ENCODE peak calls at places on chromosomes 3 and 15, in seven cellular contexts. C is GM12878, W is K562, S is HepG2, R is GM12892, N is SK-N-SH, F is H1. P is an unnamed sample.
A peak's percentile ranks its signal among the peaks of the same experiment; 100 is the strongest.

GRCh38 chr3:24834442-24834841 is 339.8 kb upstream of the THRB start:
- DNase-seq in C (no peak), W (no peak), S (no peak), R (no peak), N (no peak), F (no peak), P (no peak)

GRCh38 chr3:120506076-120506827 is 55.5 kb upstream of the FSTL1 start:
- DNase-seq in C (no peak), W (no peak), S (peak; percentile 7), R (no peak), N (no peak), F (no peak), P (no peak)

GRCh38 chr15:48935236-48935635 is 28.5 kb downstream of the SHC4 start:
- DNase-seq in C (no peak), W (no peak), S (no peak), R (no peak), N (no peak), F (no peak), P (no peak)

GRCh38 chr15:42150246-42150970 is 6.0 kb downstream of the PLA2G4F start:
- DNase-seq in C (no peak), W (no peak), S (no peak), R (no peak), N (no peak), F (no peak), P (no peak)

GRCh38 chr3:13718000-13718399 is 161.9 kb downstream of the WNT7A start:
- DNase-seq in C (no peak), W (no peak), S (no peak), R (no peak), N (peak; percentile 2), F (peak; percentile 27), P (no peak)

GRCh38 chr15:100849021-100849831 is 30.4 kb upstream of the ALDH1A3 start:
- DNase-seq in C (no peak), W (peak; percentile 45), S (no peak), R (peak; percentile 32), N (no peak), F (peak; percentile 40), P (peak; percentile 51)

GRCh38 chr3:20846081-20846480 is 660.1 kb upstream of the SGO1 start:
- DNase-seq in C (no peak), W (no peak), S (no peak), R (no peak), N (no peak), F (no peak), P (no peak)

GRCh38 chr3:123298903-123299302 is 97.2 kb downstream of the SEC22A start:
- DNase-seq in C (no peak), W (no peak), S (no peak), R (no peak), N (no peak), F (no peak), P (no peak)

GRCh38 chr15:92942706-92943105 is 42.6 kb downstream of the CHD2 start:
- DNase-seq in C (no peak), W (no peak), S (no peak), R (no peak), N (no peak), F (no peak), P (no peak)

GRCh38 chr3:64408770-64409169 is 183.5 kb upstream of the PRICKLE2 start:
- DNase-seq in C (no peak), W (no peak), S (no peak), R (no peak), N (no peak), F (no peak), P (no peak)

GRCh38 chr15:34987623-34987981 is 485 bp downstream of the ZNF770 start:
- DNase-seq in C (no peak), W (no peak), S (peak; percentile 49), R (no peak), N (peak; percentile 45), F (no peak), P (no peak)

GRCh38 chr15:33963831-33964664 is 4.2 kb upstream of the CHRM5 start:
- DNase-seq in C (no peak), W (peak; percentile 17), S (peak; percentile 5), R (no peak), N (peak; percentile 47), F (no peak), P (no peak)

GRCh38 chr3:70085613-70086012 is 86.1 kb downstream of the SAMMSON start:
- DNase-seq in C (no peak), W (no peak), S (no peak), R (no peak), N (no peak), F (no peak), P (no peak)

GRCh38 chr3:10531031-10531430 is 25.6 kb upstream of the ATP2B2 start:
- DNase-seq in C (no peak), W (no peak), S (no peak), R (no peak), N (no peak), F (peak; percentile 33), P (no peak)

GRCh38 chr3:105979961-105980360 is 111.1 kb upstream of the CBLB start:
- DNase-seq in C (no peak), W (no peak), S (no peak), R (no peak), N (no peak), F (no peak), P (no peak)

GRCh38 chr3:47227678-47228077 is 54.9 kb downstream of the KIF9 start:
- DNase-seq in C (peak; percentile 58), W (no peak), S (no peak), R (no peak), N (no peak), F (no peak), P (no peak)

GRCh38 chr3:97711664-97712063 is 52.9 kb upstream of the ARL6 start:
- DNase-seq in C (no peak), W (no peak), S (no peak), R (no peak), N (no peak), F (no peak), P (no peak)

GRCh38 chr15:61050844-61051569 is 178.1 kb downstream of the RORA start:
- DNase-seq in C (no peak), W (no peak), S (no peak), R (no peak), N (no peak), F (no peak), P (no peak)

GRCh38 chr15:80559761-80560160 is 135.3 kb upstream of the ABHD17C start:
- DNase-seq in C (no peak), W (no peak), S (no peak), R (no peak), N (no peak), F (no peak), P (no peak)

GRCh38 chr15:77617507-77618285 is 15.0 kb downstream of the LINGO1 start:
- DNase-seq in C (no peak), W (peak; percentile 38), S (peak; percentile 45), R (no peak), N (no peak), F (no peak), P (no peak)

GRCh38 chr3:151386063-151386462 is 1.5 kb upstream of the P2RY12 start:
- DNase-seq in C (no peak), W (no peak), S (no peak), R (no peak), N (no peak), F (no peak), P (no peak)

GRCh38 chr3:11248596-11248995 is 23.6 kb upstream of the ATG7 start:
- DNase-seq in C (no peak), W (no peak), S (no peak), R (no peak), N (no peak), F (no peak), P (no peak)

GRCh38 chr15:69497634-69498033 is 45.0 kb downstream of the RPLP1 start:
- DNase-seq in C (no peak), W (no peak), S (no peak), R (no peak), N (no peak), F (no peak), P (no peak)

GRCh38 chr15:71826196-71826595 is 15.8 kb downstream of the NR2E3 start:
- DNase-seq in C (no peak), W (no peak), S (no peak), R (no peak), N (no peak), F (no peak), P (no peak)

GRCh38 chr3:142029052-142029642 is 120.2 kb downstream of the TFDP2 start:
- DNase-seq in C (peak; percentile 49), W (no peak), S (no peak), R (no peak), N (peak; percentile 11), F (no peak), P (no peak)

GRCh38 chr15:99163271-99164062 is 58.6 kb downstream of the SYNM start:
- DNase-seq in C (no peak), W (no peak), S (no peak), R (no peak), N (no peak), F (peak; percentile 7), P (no peak)
- TF ChIP-seq POLR2AphosphoS5 in C (no peak), W (no peak), S (no peak), R (no peak), N (no peak), F (no peak), P (no peak)

GRCh38 chr15:53454843-53455721 is 304.4 kb downstream of the WDR72 start:
- DNase-seq in C (no peak), W (no peak), S (peak; percentile 99), R (no peak), N (no peak), F (no peak), P (no peak)
- TF ChIP-seq TAF1 in C (no peak), W (no peak), S (no peak), R (no peak), N (no peak), F (no peak), P (no peak)

DNA sequence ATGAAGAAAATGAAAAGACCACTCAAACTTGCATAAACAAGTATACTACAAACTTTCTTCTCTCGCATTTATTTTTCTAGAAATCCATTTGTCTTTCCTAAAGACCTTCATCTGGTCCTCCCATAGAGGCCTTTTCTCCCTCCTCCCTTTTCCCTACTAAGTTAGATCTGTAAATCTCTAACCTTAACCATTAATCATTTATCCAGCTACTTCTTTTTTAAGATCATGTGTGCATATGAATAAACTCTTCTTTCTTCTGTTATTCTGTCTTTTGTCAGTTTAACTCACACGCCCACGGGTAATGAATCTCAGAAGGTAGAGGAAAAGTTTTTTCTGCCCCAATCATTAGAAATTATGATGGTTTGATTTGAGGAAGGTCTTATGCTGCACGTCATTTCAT is 48.7 kb upstream of the FHIT start:
- DNase-seq in C (no peak), W (no peak), S (no peak), R (no peak), N (no peak), F (no peak), P (no peak)
- TF ChIP-seq POLR2AphosphoS5 in C (no peak), W (no peak), S (no peak), R (no peak), N (no peak), F (no peak), P (no peak)

GRCh38 chr3:50369271-50369670 is 9.9 kb upstream of the TMEM115 start:
- DNase-seq in C (no peak), W (no peak), S (no peak), R (no peak), N (no peak), F (no peak), P (no peak)

GRCh38 chr3:50370594-50370993 is 11.3 kb upstream of the TMEM115 start:
- DNase-seq in C (no peak), W (no peak), S (no peak), R (no peak), N (peak; percentile 78), F (no peak), P (no peak)

GRCh38 chr3:50364573-50365079 is 5.3 kb upstream of the TMEM115 start:
- DNase-seq in C (no peak), W (peak; percentile 35), S (no peak), R (no peak), N (no peak), F (no peak), P (no peak)

GRCh38 chr3:50365842-50366220 is 6.5 kb upstream of the TMEM115 start:
- DNase-seq in C (no peak), W (no peak), S (no peak), R (no peak), N (no peak), F (no peak), P (no peak)

GRCh38 chr3:50365080-50365841 is 5.9 kb upstream of the TMEM115 start:
- DNase-seq in C (no peak), W (peak; percentile 92), S (no peak), R (peak; percentile 96), N (peak; percentile 90), F (peak; percentile 93), P (peak; percentile 96)
- TF ChIP-seq TAF1 in C (no peak), W (no peak), S (no peak), R (no peak), N (no peak), F (peak; percentile 46), P (no peak)

P was measured in GM12891.